ENCODE peak calls at places on chromosome 11, in nine cellular contexts. H is NB4, P is pancreas, Z is PC-3, J is astrocyte of the spinal cord, A is upper lobe of right lung, X is mammary epithelial cell, M is GM12864, U is astrocyte of the cerebellum. L is an unnamed sample.

GRCh38 chr11:109298865-109299264 is 123.1 kb upstream of the C11orf87 start:
- DNase-seq in H (no peak), P (no peak), Z (no peak), J (no peak), A (no peak), X (no peak), M (no peak), U (no peak), L (no peak)

GRCh38 chr11:2298131-2298794 is 3.5 kb downstream of the C11orf21 start:
- DNase-seq in H (no peak), P (no peak), Z (no peak), J (no peak), A (peak; percentile 55), X (no peak), M (no peak), U (no peak), L (no peak)

GRCh38 chr11:19664896-19665548 is 47.6 kb upstream of the NAV2 start:
- DNase-seq in H (peak; percentile 62), P (no peak), Z (peak; percentile 21), J (no peak), A (no peak), X (peak; percentile 35), M (no peak), U (no peak), L (peak; percentile 50)

GRCh38 chr11:47715082-47715669 is at the start of gene AGBL2:
- DNase-seq in H (peak; percentile 94), P (peak; percentile 61), Z (peak; percentile 32), J (peak; percentile 53), A (peak; percentile 90), X (peak; percentile 56), M (peak; percentile 40), U (peak; percentile 6), L (peak; percentile 64)

GRCh38 chr11:15835705-15836411 is 520.5 kb downstream of the SOX6 start:
- DNase-seq in H (no peak), P (no peak), Z (no peak), J (no peak), A (no peak), X (no peak), M (no peak), U (no peak), L (no peak)

GRCh38 chr11:72231396-72232259 is 7.1 kb downstream of the INPPL1 start:
- DNase-seq in H (no peak), P (no peak), Z (no peak), J (no peak), A (peak; percentile 41), X (no peak), M (no peak), U (no peak), L (no peak)

GRCh38 chr11:2539761-2540520 is 95.1 kb downstream of the KCNQ1 start:
- DNase-seq in H (no peak), P (no peak), Z (no peak), J (no peak), A (peak; percentile 57), X (no peak), M (no peak), U (no peak), L (no peak)

GRCh38 chr11:117884994-117885393 is 8.5 kb upstream of the FXYD6 start:
- DNase-seq in H (no peak), P (no peak), Z (no peak), J (peak; percentile 24), A (no peak), X (peak; percentile 11), M (no peak), U (no peak), L (peak; percentile 54)

GRCh38 chr11:75351541-75352416 is at the start of gene ARRB1:
- DNase-seq in H (peak; percentile 98), P (peak; percentile 69), Z (peak; percentile 48), J (no peak), A (peak; percentile 91), X (no peak), M (no peak), U (no peak), L (peak; percentile 58)
- TF ChIP-seq CTCF in H (no peak), P (no peak), Z (no peak), J (no peak), A (no peak), X (no peak), M (no peak), U (no peak), L (no peak)

GRCh38 chr11:61150656-61151544 is 10.3 kb downstream of the VPS37C start:
- DNase-seq in H (no peak), P (no peak), Z (no peak), J (no peak), A (peak; percentile 48), X (no peak), M (no peak), U (no peak), L (no peak)

GRCh38 chr11:61154528-61154927 is 6.7 kb downstream of the VPS37C start:
- DNase-seq in H (no peak), P (no peak), Z (no peak), J (no peak), A (no peak), X (no peak), M (no peak), U (no peak), L (no peak)

GRCh38 chr11:61151545-61152252 is 9.5 kb downstream of the VPS37C start:
- DNase-seq in H (no peak), P (no peak), Z (no peak), J (no peak), A (no peak), X (no peak), M (no peak), U (no peak), L (no peak)

GRCh38 chr11:61153593-61154090 is 7.6 kb downstream of the VPS37C start:
- DNase-seq in H (no peak), P (no peak), Z (no peak), J (no peak), A (no peak), X (no peak), M (no peak), U (no peak), L (peak; percentile 45)

GRCh38 chr11:61152816-61153592 is 8.2 kb downstream of the VPS37C start:
- DNase-seq in H (no peak), P (no peak), Z (peak; percentile 78), J (peak; percentile 66), A (no peak), X (peak; percentile 79), M (no peak), U (peak; percentile 60), L (peak; percentile 80)
- H3K4me3 ChIP-seq in H (no peak overlapping the region), P (no peak overlapping the region), Z (peak overlapping the region; percentile 4), J (no peak overlapping the region), A (no peak overlapping the region), X (no peak overlapping the region), M (no peak overlapping the region), U (no peak overlapping the region), L (no peak overlapping the region)

GRCh38 chr11:24502425-24502824 is 5.6 kb downstream of the LUZP2 start:
- DNase-seq in H (no peak), P (no peak), Z (no peak), J (no peak), A (peak; percentile 40), X (no peak), M (no peak), U (no peak), L (no peak)

GRCh38 chr11:24496371-24496727 is 504 bp upstream of the LUZP2 start:
- DNase-seq in H (no peak), P (no peak), Z (no peak), J (peak; percentile 22), A (no peak), X (no peak), M (no peak), U (no peak), L (peak; percentile 27)

DNA sequence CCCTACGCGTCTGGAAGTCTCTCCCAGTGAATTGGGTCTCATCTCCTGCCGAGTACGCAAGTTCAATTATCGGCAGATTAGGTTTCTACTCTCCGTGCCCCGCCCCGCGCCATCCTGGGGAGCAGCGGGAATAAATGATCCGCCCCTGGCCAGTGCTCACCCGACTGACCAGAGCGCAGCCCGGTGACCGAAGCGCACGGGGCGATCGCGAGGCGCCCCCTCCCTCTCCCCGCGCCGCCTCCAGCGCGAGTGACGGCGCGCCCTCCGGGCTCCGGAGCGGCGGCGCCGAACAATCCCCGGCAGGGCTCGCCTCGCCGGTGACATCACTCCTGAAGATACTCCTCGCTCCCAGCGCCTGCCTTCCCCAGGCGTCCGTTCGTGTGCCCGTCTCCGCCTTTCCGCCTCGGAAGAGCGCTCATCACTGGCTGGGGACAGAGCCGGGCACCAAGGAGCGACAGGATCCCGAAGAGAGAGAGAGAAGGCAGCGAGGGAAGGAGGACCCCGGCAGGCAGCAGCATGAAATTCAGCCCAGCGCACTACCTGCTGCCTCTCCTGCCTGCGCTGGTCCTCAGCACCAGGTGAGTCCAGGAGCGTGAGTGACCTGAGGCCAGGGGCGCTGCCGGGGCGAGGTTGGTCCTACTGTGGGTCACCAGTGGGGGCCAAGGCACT is at the start of gene LUZP2:
- DNase-seq in H (no peak), P (peak; percentile 13), Z (peak; percentile 50), J (peak; percentile 38), A (peak; percentile 61), X (peak; percentile 28), M (no peak), U (no peak), L (peak; percentile 37)
- TF ChIP-seq CTCF in H (no peak), P (no peak), Z (no peak), J (no peak), A (no peak), X (peak; percentile 17), M (no peak), U (peak; percentile 8), L (peak; percentile 31)

GRCh38 chr11:119434531-119435330 is 11.8 kb upstream of the THY1 start:
- DNase-seq in H (no peak), P (no peak), Z (no peak), J (no peak), A (no peak), X (no peak), M (no peak), U (no peak), L (no peak)

GRCh38 chr11:119433369-119433749 is 10.4 kb upstream of the THY1 start:
- DNase-seq in H (no peak), P (no peak), Z (peak; percentile 86), J (no peak), A (no peak), X (peak; percentile 51), M (no peak), U (no peak), L (no peak)

GRCh38 chr11:119431523-119431922 is 8.6 kb upstream of the THY1 start:
- DNase-seq in H (no peak), P (no peak), Z (no peak), J (no peak), A (no peak), X (no peak), M (no peak), U (no peak), L (no peak)

GRCh38 chr11:119436093-119436492 is 13.1 kb upstream of the THY1 start:
- DNase-seq in H (no peak), P (no peak), Z (no peak), J (no peak), A (no peak), X (no peak), M (no peak), U (no peak), L (no peak)

DNA sequence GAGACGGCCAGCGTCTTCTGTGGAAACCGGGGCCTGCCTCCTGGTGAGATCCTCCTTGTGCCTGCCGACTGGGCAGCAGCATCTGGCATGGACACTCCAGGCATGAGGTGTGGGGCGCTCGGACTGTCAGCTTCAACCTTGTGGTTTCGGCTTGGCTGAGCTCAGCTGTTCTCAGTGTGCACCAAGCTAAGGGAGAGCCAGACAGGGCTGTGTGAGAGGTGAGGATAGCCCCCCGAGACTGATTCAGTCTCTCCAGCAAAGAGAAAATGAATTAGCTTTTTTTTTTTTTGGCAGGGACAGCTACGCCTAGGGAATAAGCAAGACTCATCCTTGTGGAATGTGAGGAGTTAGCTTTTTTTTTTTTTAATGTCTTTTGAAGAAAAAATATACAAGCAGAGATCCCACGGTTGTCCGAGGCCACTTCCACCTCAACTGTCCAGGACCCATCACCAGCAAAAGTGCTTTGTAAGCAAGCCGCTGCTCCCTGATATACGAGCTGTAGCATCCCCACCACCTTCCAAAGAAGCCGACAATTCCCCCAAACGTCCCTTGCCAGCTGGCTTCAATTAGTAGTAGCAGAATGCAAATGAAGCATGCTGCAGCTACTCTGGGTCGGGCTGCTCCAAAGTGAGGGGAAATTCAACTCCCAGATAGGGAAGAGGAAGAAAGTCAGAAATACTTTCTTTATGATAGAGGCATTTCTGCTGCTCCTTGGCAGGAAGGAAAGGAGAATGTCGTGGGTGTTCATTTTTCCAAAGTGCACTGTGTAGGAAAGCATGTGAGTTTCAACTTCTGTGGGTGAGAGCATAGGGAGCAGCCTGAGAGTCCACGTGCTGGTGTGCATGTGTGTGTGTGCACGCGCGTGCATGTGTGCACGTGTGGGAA is 9.8 kb upstream of the THY1 start:
- DNase-seq in H (no peak), P (no peak), Z (peak; percentile 68), J (peak; percentile 87), A (no peak), X (peak; percentile 17), M (no peak), U (peak; percentile 91), L (peak; percentile 71)
- H3K4me3 ChIP-seq in H (no peak overlapping the region), P (no peak overlapping the region), Z (no peak overlapping the region), J (peak overlapping the region; percentile 8), A (no peak overlapping the region), X (peak overlapping the region; percentile 20), M (no peak overlapping the region), U (peak overlapping the region; percentile 19), L (peak overlapping the region; percentile 11)